ENCODE peak calls at places on chromosomes 3 and 15, in seven cellular contexts. One of them, this sample, is unnamed.
A peak's percentile ranks its signal among the peaks of the same experiment; 100 is the strongest.

GRCh38 chr15:93289951-93290350 is 200.9 kb upstream of the RGMA start:
- DNase-seq in neural crest cell: no peak
- DNase-seq in WERI-Rb-1: no peak
- DNase-seq in mesothelial cell of epicardium: no peak
- DNase-seq in RWPE1: no peak
- DNase-seq in osteocyte: no peak
- DNase-seq in type B pancreatic cell: no peak
- DNase-seq in this sample: no peak

GRCh38 chr3:71372369-71372768 is 211.2 kb downstream of the FOXP1 start:
- DNase-seq in neural crest cell: no peak
- DNase-seq in WERI-Rb-1: no peak
- DNase-seq in mesothelial cell of epicardium: no peak
- DNase-seq in RWPE1: no peak
- DNase-seq in osteocyte: no peak
- DNase-seq in type B pancreatic cell: no peak
- DNase-seq in this sample: no peak

GRCh38 chr3:64977308-64978100 is 289.7 kb upstream of the ADAMTS9 start:
- DNase-seq in neural crest cell: no peak
- DNase-seq in WERI-Rb-1: no peak
- DNase-seq in mesothelial cell of epicardium: no peak
- DNase-seq in RWPE1: peak; percentile 50
- DNase-seq in osteocyte: no peak
- DNase-seq in type B pancreatic cell: no peak
- DNase-seq in this sample: peak; percentile 81

GRCh38 chr3:178507507-178508442 is 28.5 kb upstream of the KCNMB2 start:
- DNase-seq in neural crest cell: no peak
- DNase-seq in WERI-Rb-1: no peak
- DNase-seq in mesothelial cell of epicardium: no peak
- DNase-seq in RWPE1: no peak
- DNase-seq in osteocyte: no peak
- DNase-seq in type B pancreatic cell: no peak
- DNase-seq in this sample: no peak

GRCh38 chr3:133629146-133629545 is 32.6 kb downstream of the TOPBP1 start:
- DNase-seq in neural crest cell: no peak
- DNase-seq in WERI-Rb-1: no peak
- DNase-seq in mesothelial cell of epicardium: no peak
- DNase-seq in RWPE1: no peak
- DNase-seq in osteocyte: no peak
- DNase-seq in type B pancreatic cell: no peak
- DNase-seq in this sample: no peak

GRCh38 chr15:69551391-69552056 is 98.9 kb downstream of the RPLP1 start:
- DNase-seq in neural crest cell: no peak
- DNase-seq in WERI-Rb-1: no peak
- DNase-seq in mesothelial cell of epicardium: no peak
- DNase-seq in RWPE1: no peak
- DNase-seq in osteocyte: no peak
- DNase-seq in type B pancreatic cell: no peak
- DNase-seq in this sample: no peak

GRCh38 chr3:125318497-125318847 is 56.7 kb downstream of the ZNF148 start:
- DNase-seq in neural crest cell: no peak
- DNase-seq in WERI-Rb-1: no peak
- DNase-seq in mesothelial cell of epicardium: no peak
- DNase-seq in RWPE1: no peak
- DNase-seq in osteocyte: no peak
- DNase-seq in type B pancreatic cell: no peak
- DNase-seq in this sample: no peak

GRCh38 chr3:71581981-71582611 is 1.4 kb downstream of the FOXP1 start:
- DNase-seq in neural crest cell: peak; percentile 48
- DNase-seq in WERI-Rb-1: peak; percentile 29
- DNase-seq in mesothelial cell of epicardium: peak; percentile 43
- DNase-seq in RWPE1: no peak
- DNase-seq in osteocyte: peak; percentile 86
- DNase-seq in type B pancreatic cell: peak; percentile 72
- DNase-seq in this sample: peak; percentile 60

GRCh38 chr3:4474683-4475490 is 7.8 kb upstream of the SUMF1 start:
- DNase-seq in neural crest cell: no peak
- DNase-seq in WERI-Rb-1: no peak
- DNase-seq in mesothelial cell of epicardium: no peak
- DNase-seq in RWPE1: no peak
- DNase-seq in osteocyte: no peak
- DNase-seq in type B pancreatic cell: no peak
- DNase-seq in this sample: peak; percentile 93

GRCh38 chr15:78264304-78265136 is at the start of gene DNAJA4:
- DNase-seq in neural crest cell: no peak
- DNase-seq in WERI-Rb-1: no peak
- DNase-seq in mesothelial cell of epicardium: no peak
- DNase-seq in RWPE1: no peak
- DNase-seq in osteocyte: no peak
- DNase-seq in type B pancreatic cell: no peak
- DNase-seq in this sample: no peak

GRCh38 chr15:70562906-70563305 is 200.5 kb downstream of the UACA start:
- DNase-seq in neural crest cell: no peak
- DNase-seq in WERI-Rb-1: no peak
- DNase-seq in mesothelial cell of epicardium: no peak
- DNase-seq in RWPE1: no peak
- DNase-seq in osteocyte: no peak
- DNase-seq in type B pancreatic cell: no peak
- DNase-seq in this sample: no peak

GRCh38 chr3:127170794-127171193 is 22.1 kb upstream of the PRR23E start:
- DNase-seq in neural crest cell: no peak
- DNase-seq in WERI-Rb-1: peak; percentile 46
- DNase-seq in mesothelial cell of epicardium: no peak
- DNase-seq in RWPE1: peak; percentile 39
- DNase-seq in osteocyte: no peak
- DNase-seq in type B pancreatic cell: peak; percentile 64
- DNase-seq in this sample: peak; percentile 42

GRCh38 chr15:33730815-33731214 is 237.5 kb upstream of the CHRM5 start:
- DNase-seq in neural crest cell: no peak
- DNase-seq in WERI-Rb-1: no peak
- DNase-seq in mesothelial cell of epicardium: no peak
- DNase-seq in RWPE1: no peak
- DNase-seq in osteocyte: no peak
- DNase-seq in type B pancreatic cell: no peak
- DNase-seq in this sample: no peak

GRCh38 chr3:33884204-33884561 is 85.8 kb downstream of the PDCD6IP start:
- DNase-seq in neural crest cell: no peak
- DNase-seq in WERI-Rb-1: peak; percentile 63
- DNase-seq in mesothelial cell of epicardium: no peak
- DNase-seq in RWPE1: no peak
- DNase-seq in osteocyte: no peak
- DNase-seq in type B pancreatic cell: no peak
- DNase-seq in this sample: peak; percentile 37

GRCh38 chr3:125398952-125399351 is 23.8 kb upstream of the ZNF148 start:
- DNase-seq in neural crest cell: no peak
- DNase-seq in WERI-Rb-1: no peak
- DNase-seq in mesothelial cell of epicardium: no peak
- DNase-seq in RWPE1: peak; percentile 14
- DNase-seq in osteocyte: no peak
- DNase-seq in type B pancreatic cell: no peak
- DNase-seq in this sample: peak; percentile 56

GRCh38 chr3:10928396-10928960 is 64.1 kb upstream of the SLC6A1 start:
- DNase-seq in neural crest cell: no peak
- DNase-seq in WERI-Rb-1: no peak
- DNase-seq in mesothelial cell of epicardium: peak; percentile 15
- DNase-seq in RWPE1: no peak
- DNase-seq in osteocyte: no peak
- DNase-seq in type B pancreatic cell: peak; percentile 59
- DNase-seq in this sample: no peak

GRCh38 chr3:163601426-163601825 is 1476.9 kb downstream of the SI start:
- DNase-seq in neural crest cell: no peak
- DNase-seq in WERI-Rb-1: no peak
- DNase-seq in mesothelial cell of epicardium: no peak
- DNase-seq in RWPE1: no peak
- DNase-seq in osteocyte: no peak
- DNase-seq in type B pancreatic cell: no peak
- DNase-seq in this sample: no peak

GRCh38 chr3:134754768-134755559 is 40.1 kb upstream of the EPHB1 start:
- DNase-seq in neural crest cell: peak; percentile 45
- DNase-seq in WERI-Rb-1: peak; percentile 67
- DNase-seq in mesothelial cell of epicardium: no peak
- DNase-seq in RWPE1: peak; percentile 22
- DNase-seq in osteocyte: peak; percentile 79
- DNase-seq in type B pancreatic cell: no peak
- DNase-seq in this sample: peak; percentile 64

GRCh38 chr3:57764794-57765193 is 8.7 kb downstream of the SLMAP start:
- DNase-seq in neural crest cell: no peak
- DNase-seq in WERI-Rb-1: no peak
- DNase-seq in mesothelial cell of epicardium: no peak
- DNase-seq in RWPE1: no peak
- DNase-seq in osteocyte: no peak
- DNase-seq in type B pancreatic cell: no peak
- DNase-seq in this sample: no peak

GRCh38 chr15:100596792-100597191 is 5.2 kb downstream of the LINS1 start:
- DNase-seq in neural crest cell: no peak
- DNase-seq in WERI-Rb-1: no peak
- DNase-seq in mesothelial cell of epicardium: no peak
- DNase-seq in RWPE1: peak; percentile 49
- DNase-seq in osteocyte: no peak
- DNase-seq in type B pancreatic cell: no peak
- DNase-seq in this sample: peak; percentile 87

DNA sequence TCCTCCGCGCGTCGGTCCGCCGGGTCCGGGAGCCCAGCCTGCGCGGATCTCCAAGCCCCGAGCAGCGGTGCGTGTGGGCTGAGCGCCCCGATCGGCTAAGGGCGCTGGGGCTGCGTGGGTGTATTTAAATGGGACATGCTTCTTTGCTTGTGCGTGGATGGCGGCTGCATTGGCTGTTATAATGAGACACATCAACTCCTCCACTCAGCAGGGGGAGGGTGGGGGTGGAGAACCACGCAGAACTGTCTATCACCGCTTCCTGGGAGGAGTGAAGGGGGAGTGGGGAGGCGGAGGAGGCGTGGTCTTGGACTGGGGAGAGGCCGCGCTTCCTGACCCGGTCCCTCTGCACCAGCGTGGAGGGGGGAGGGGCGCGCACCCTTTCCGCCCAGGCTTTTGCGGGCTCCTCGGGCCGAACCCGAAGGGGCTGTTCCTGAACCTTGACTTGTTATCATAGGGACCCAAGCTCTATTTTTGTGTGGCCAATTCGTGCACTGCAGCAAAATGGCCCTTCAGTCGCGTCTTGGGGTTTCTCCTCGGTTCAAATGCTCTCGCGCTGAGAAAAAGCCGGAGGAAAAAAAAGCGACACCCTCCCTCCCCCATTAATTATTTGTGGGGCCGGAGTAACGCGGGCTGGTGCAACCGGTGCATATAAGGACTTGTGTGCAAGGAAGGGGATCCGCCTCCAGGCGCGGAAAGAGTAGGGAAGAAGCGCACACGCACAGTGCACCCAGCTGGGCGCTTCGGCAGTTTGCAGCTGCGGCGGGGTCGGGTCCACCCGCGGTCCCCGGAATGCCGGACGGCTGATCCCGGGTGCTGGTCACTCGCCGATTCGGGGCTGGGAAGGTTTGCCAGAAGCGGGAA is at the start of gene TNIK:
- DNase-seq in neural crest cell: peak; percentile 79
- DNase-seq in WERI-Rb-1: peak; percentile 93
- DNase-seq in mesothelial cell of epicardium: peak; percentile 35
- DNase-seq in RWPE1: peak; percentile 94
- DNase-seq in osteocyte: peak; percentile 91
- DNase-seq in type B pancreatic cell: peak; percentile 83
- DNase-seq in this sample: peak; percentile 88
- TF ChIP-seq CTCF in neural crest cell: peak; percentile 59
- TF ChIP-seq CTCF in WERI-Rb-1: peak; percentile 36
- TF ChIP-seq CTCF in mesothelial cell of epicardium: no peak
- TF ChIP-seq CTCF in RWPE1: peak; percentile 10
- TF ChIP-seq CTCF in osteocyte: peak; percentile 46
- TF ChIP-seq CTCF in type B pancreatic cell: peak; percentile 76
- TF ChIP-seq CTCF in this sample: peak; percentile 37

GRCh38 chr3:191244242-191244867 is 45.3 kb downstream of the OSTN start:
- DNase-seq in neural crest cell: no peak
- DNase-seq in WERI-Rb-1: no peak
- DNase-seq in mesothelial cell of epicardium: no peak
- DNase-seq in RWPE1: peak; percentile 14
- DNase-seq in osteocyte: no peak
- DNase-seq in type B pancreatic cell: no peak
- DNase-seq in this sample: peak; percentile 30
- TF ChIP-seq CTCF in neural crest cell: peak; percentile 72
- TF ChIP-seq CTCF in WERI-Rb-1: no peak
- TF ChIP-seq CTCF in mesothelial cell of epicardium: peak; percentile 64
- TF ChIP-seq CTCF in RWPE1: peak; percentile 43
- TF ChIP-seq CTCF in osteocyte: peak; percentile 63
- TF ChIP-seq CTCF in type B pancreatic cell: peak; percentile 72
- TF ChIP-seq CTCF in this sample: no peak

GRCh38 chr3:39110041-39110639 is 2.7 kb downstream of the TTC21A start:
- DNase-seq in neural crest cell: no peak
- DNase-seq in WERI-Rb-1: no peak
- DNase-seq in mesothelial cell of epicardium: no peak
- DNase-seq in RWPE1: no peak
- DNase-seq in osteocyte: no peak
- DNase-seq in type B pancreatic cell: no peak
- DNase-seq in this sample: no peak
- TF ChIP-seq CTCF in neural crest cell: no peak
- TF ChIP-seq CTCF in WERI-Rb-1: no peak
- TF ChIP-seq CTCF in mesothelial cell of epicardium: no peak
- TF ChIP-seq CTCF in RWPE1: no peak
- TF ChIP-seq CTCF in osteocyte: no peak
- TF ChIP-seq CTCF in type B pancreatic cell: no peak
- TF ChIP-seq CTCF in this sample: no peak

GRCh38 chr15:62834686-62835279 is 207.8 kb upstream of the TPM1 start:
- DNase-seq in neural crest cell: no peak
- DNase-seq in WERI-Rb-1: no peak
- DNase-seq in mesothelial cell of epicardium: no peak
- DNase-seq in RWPE1: no peak
- DNase-seq in osteocyte: no peak
- DNase-seq in type B pancreatic cell: no peak
- DNase-seq in this sample: no peak

GRCh38 chr15:62833671-62834070 is 208.9 kb upstream of the TPM1 start:
- DNase-seq in neural crest cell: no peak
- DNase-seq in WERI-Rb-1: no peak
- DNase-seq in mesothelial cell of epicardium: no peak
- DNase-seq in RWPE1: no peak
- DNase-seq in osteocyte: no peak
- DNase-seq in type B pancreatic cell: no peak
- DNase-seq in this sample: no peak

GRCh38 chr15:62832231-62832630 is 210.3 kb upstream of the TPM1 start:
- DNase-seq in neural crest cell: no peak
- DNase-seq in WERI-Rb-1: no peak
- DNase-seq in mesothelial cell of epicardium: no peak
- DNase-seq in RWPE1: no peak
- DNase-seq in osteocyte: no peak
- DNase-seq in type B pancreatic cell: no peak
- DNase-seq in this sample: no peak

GRCh38 chr15:62835762-62836161 is 206.8 kb upstream of the TPM1 start:
- DNase-seq in neural crest cell: no peak
- DNase-seq in WERI-Rb-1: no peak
- DNase-seq in mesothelial cell of epicardium: no peak
- DNase-seq in RWPE1: no peak
- DNase-seq in osteocyte: no peak
- DNase-seq in type B pancreatic cell: no peak
- DNase-seq in this sample: no peak

DNA sequence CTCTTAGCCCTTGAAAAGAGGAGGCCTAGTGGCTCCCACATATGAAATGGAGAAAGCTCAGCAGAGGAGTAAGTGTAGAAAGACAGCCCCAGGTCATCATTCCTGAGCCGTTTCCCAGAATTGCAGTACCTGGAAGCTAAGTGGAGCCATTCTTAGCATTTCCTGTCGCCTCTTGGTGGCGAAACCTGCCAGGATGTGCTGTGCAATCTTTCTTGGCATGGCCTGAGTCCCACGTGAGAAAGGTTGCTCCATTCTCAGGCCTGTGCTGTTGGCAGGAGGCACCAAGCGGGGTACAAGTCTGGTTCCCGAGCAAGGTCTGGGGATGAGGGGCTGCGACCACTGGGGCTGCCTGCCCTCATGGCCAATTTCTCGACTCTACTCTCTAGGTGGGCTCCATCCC is 207.2 kb upstream of the TPM1 start:
- DNase-seq in neural crest cell: no peak
- DNase-seq in WERI-Rb-1: no peak
- DNase-seq in mesothelial cell of epicardium: no peak
- DNase-seq in RWPE1: no peak
- DNase-seq in osteocyte: no peak
- DNase-seq in type B pancreatic cell: no peak
- DNase-seq in this sample: peak; percentile 91
- TF ChIP-seq CTCF in neural crest cell: no peak
- TF ChIP-seq CTCF in WERI-Rb-1: no peak
- TF ChIP-seq CTCF in mesothelial cell of epicardium: no peak
- TF ChIP-seq CTCF in RWPE1: no peak
- TF ChIP-seq CTCF in osteocyte: no peak
- TF ChIP-seq CTCF in type B pancreatic cell: no peak
- TF ChIP-seq CTCF in this sample: no peak